ENCODE peak calls at places on chromosomes 13 and 19, in four cellular contexts. S is stimulated activated CD4-positive, alpha-beta T cell treated with anti-CD3 and anti-CD28 coated beads, Interleukin-15, amount 100 ng/mL, for 48 hours; R is left lung; H is HTR-8/SVneo. A is an unnamed sample.

GRCh38 chr19:51593969-51594773 is 23.1 kb downstream of the ZNF175 start:
- DNase-seq in S (peak), R (peak), H (peak), A (peak)

GRCh38 chr13:51589793-51590192 is 5.5 kb downstream of the WDFY2 start:
- DNase-seq in S (no peak), R (no peak), H (no peak), A (no peak)

GRCh38 chr13:19991531-19991930 is 33.0 kb downstream of the ZMYM2 start:
- DNase-seq in S (no peak), R (no peak), H (no peak), A (no peak)

GRCh38 chr19:34269968-34270621 is 15.7 kb downstream of the GARRE1 start:
- DNase-seq in S (peak), R (no peak), H (peak), A (no peak)

GRCh38 chr19:53977991-53978731 is 13.3 kb upstream of the CACNG6 start:
- DNase-seq in S (peak), R (no peak), H (peak), A (no peak)

GRCh38 chr19:1416014-1416841 is 8.8 kb downstream of the DAZAP1 start:
- DNase-seq in S (no peak), R (peak), H (no peak), A (no peak)

GRCh38 chr19:3687774-3688706 is 12.2 kb downstream of the PIP5K1C start:
- DNase-seq in S (no peak), R (peak), H (no peak), A (peak)

GRCh38 chr13:44331912-44332840 is 41.4 kb upstream of the SERP2 start:
- DNase-seq in S (no peak), R (no peak), H (no peak), A (no peak)

GRCh38 chr19:15550273-15550672 is 41.9 kb downstream of the CYP4F22 start:
- DNase-seq in S (no peak), R (no peak), H (no peak), A (no peak)

GRCh38 chr19:22945560-22945959 is 57.4 kb downstream of the ZNF728 start:
- DNase-seq in S (no peak), R (no peak), H (no peak), A (no peak)

GRCh38 chr13:74287672-74288169 is 153.5 kb upstream of the KLF12 start:
- DNase-seq in S (peak), R (peak), H (no peak), A (peak)

GRCh38 chr13:34867590-34867989 is 74.5 kb upstream of the NBEA start:
- DNase-seq in S (no peak), R (no peak), H (no peak), A (no peak)

GRCh38 chr19:5058456-5059190 is 89.7 kb downstream of the KDM4B start:
- DNase-seq in S (no peak), R (no peak), H (no peak), A (no peak)

GRCh38 chr13:79966502-79966901 is 374.4 kb downstream of the SPRY2 start:
- DNase-seq in S (no peak), R (no peak), H (no peak), A (no peak)

GRCh38 chr19:21603431-21604153 is 98.2 kb downstream of the ZNF429 start:
- DNase-seq in S (no peak), R (no peak), H (no peak), A (no peak)

GRCh38 chr13:62014299-62014698 is 598.6 kb upstream of the PCDH20 start:
- DNase-seq in S (no peak), R (no peak), H (no peak), A (peak)

GRCh38 chr13:52010890-52011689 is at the start of gene ATP7B:
- DNase-seq in S (no peak), R (peak), H (peak), A (peak)

GRCh38 chr13:113938716-113939115 is 35.2 kb downstream of the C13orf46 start:
- DNase-seq in S (no peak), R (peak), H (no peak), A (no peak)

GRCh38 chr13:60410299-60410698 is 13.3 kb downstream of the TDRD3 start:
- DNase-seq in S (no peak), R (no peak), H (no peak), A (no peak)

GRCh38 chr19:46351241-46352041 is 4.6 kb downstream of the PPP5C start:
- DNase-seq in S (no peak), R (peak), H (no peak), A (no peak)

GRCh38 chr19:33905937-33906577 is 109.4 kb downstream of the KCTD15 start:
- DNase-seq in S (no peak), R (peak), H (no peak), A (no peak)

GRCh38 chr13:48393030-48393697 is 19.7 kb downstream of the LPAR6 start:
- DNase-seq in S (no peak), R (no peak), H (no peak), A (no peak)

GRCh38 chr13:30504081-30504480 is 38.3 kb upstream of the HMGB1 start:
- DNase-seq in S (no peak), R (no peak), H (no peak), A (no peak)

GRCh38 chr13:98411617-98412310 is 165.1 kb downstream of the STK24 start:
- DNase-seq in S (no peak), R (no peak), H (no peak), A (no peak)

GRCh38 chr13:20772401-20773131 is 1.2 kb downstream of the EEF1AKMT1 start:
- DNase-seq in S (no peak), R (no peak), H (no peak), A (no peak)

GRCh38 chr19:4376991-4377781 is 23.2 kb downstream of the SH3GL1 start:
- DNase-seq in S (no peak), R (peak), H (no peak), A (no peak)

GRCh38 chr19:38741670-38742069 is 2.6 kb downstream of the CAPN12 start:
- DNase-seq in S (no peak), R (no peak), H (no peak), A (no peak)

GRCh38 chr13:22944378-22944777 is 236.4 kb upstream of the SGCG start:
- DNase-seq in S (no peak), R (no peak), H (no peak), A (no peak)

GRCh38 chr19:48603850-48604249 is 2.7 kb upstream of the SPACA4 start:
- DNase-seq in S (no peak), R (no peak), H (no peak), A (no peak)

GRCh38 chr19:4415352-4415751 is 12.9 kb downstream of the CHAF1A start:
- DNase-seq in S (no peak), R (peak), H (no peak), A (no peak)

GRCh38 chr19:6233051-6233826 is 46.5 kb downstream of the MLLT1 start:
- DNase-seq in S (no peak), R (peak), H (no peak), A (no peak)

GRCh38 chr13:45500492-45501174 is 35.9 kb downstream of the COG3 start:
- DNase-seq in S (no peak), R (no peak), H (peak), A (no peak)

GRCh38 chr13:111905609-111905945 is 161.4 kb upstream of the SOX1 start:
- DNase-seq in S (no peak), R (no peak), H (no peak), A (no peak)

GRCh38 chr19:58579473-58580142 is 6.5 kb upstream of the MZF1 start:
- DNase-seq in S (no peak), R (no peak), H (no peak), A (no peak)

GRCh38 chr19:2524840-2525723 is 49.2 kb downstream of the GADD45B start:
- DNase-seq in S (no peak), R (peak), H (no peak), A (no peak)

GRCh38 chr19:35355851-35356460 is 2.3 kb upstream of the FFAR3 start:
- DNase-seq in S (no peak), R (no peak), H (no peak), A (no peak)

GRCh38 chr19:23254141-23254910 is 4.1 kb upstream of the ZNF724 start:
- DNase-seq in S (no peak), R (no peak), H (no peak), A (no peak)